ENCODE peak calls at places on chromosomes 12 and 14, in eight cellular contexts. A, P, S, Q, C, H, B and F are unnamed samples.

GRCh38 chr12:44876554-44877275 is 600 bp upstream of the NELL2 start:
- DNase-seq in A (peak; percentile 38), P (peak; percentile 36), S (no peak), Q (peak; percentile 66), C (no peak), H (no peak), B (peak; percentile 5), F (no peak)

GRCh38 chr14:54747616-54748015 is 155.0 kb downstream of the GCH1 start:
- DNase-seq in A (no peak), P (no peak), S (no peak), Q (no peak), C (no peak), H (no peak), B (no peak), F (peak; percentile 4)

GRCh38 chr14:68939893-68940613 is 39.0 kb downstream of the ACTN1 start:
- DNase-seq in A (peak; percentile 79), P (no peak), S (peak; percentile 48), Q (no peak), C (no peak), H (peak; percentile 88), B (no peak), F (peak; percentile 93)

GRCh38 chr12:6547987-6548386 is 7.9 kb downstream of the IFFO1 start:
- DNase-seq in A (no peak), P (no peak), S (no peak), Q (no peak), C (no peak), H (no peak), B (no peak), F (no peak)

GRCh38 chr12:57430931-57431566 is at the start of gene R3HDM2:
- DNase-seq in A (peak; percentile 96), P (peak; percentile 95), S (peak; percentile 98), Q (peak; percentile 97), C (peak; percentile 95), H (peak; percentile 91), B (peak; percentile 98), F (peak; percentile 93)

GRCh38 chr12:26740991-26741390 is 92.0 kb downstream of the ITPR2 start:
- DNase-seq in A (no peak), P (no peak), S (no peak), Q (no peak), C (no peak), H (no peak), B (no peak), F (no peak)

GRCh38 chr12:6074394-6074793 is 50.1 kb downstream of the VWF start:
- DNase-seq in A (no peak), P (peak; percentile 5), S (no peak), Q (no peak), C (no peak), H (no peak), B (no peak), F (no peak)

GRCh38 chr12:3226285-3226684 is 149.1 kb downstream of the TSPAN9 start:
- DNase-seq in A (no peak), P (no peak), S (no peak), Q (no peak), C (no peak), H (no peak), B (no peak), F (no peak)

GRCh38 chr12:89384050-89384749 is 31.9 kb upstream of the DUSP6 start:
- DNase-seq in A (peak; percentile 44), P (no peak), S (peak; percentile 62), Q (peak; percentile 84), C (peak; percentile 57), H (peak; percentile 75), B (no peak), F (no peak)

GRCh38 chr12:80205960-80206359 is 106.6 kb downstream of the OTOGL start:
- DNase-seq in A (no peak), P (no peak), S (no peak), Q (no peak), C (no peak), H (no peak), B (no peak), F (no peak)

GRCh38 chr12:11499802-11500201 is 104.4 kb upstream of the PRB2 start:
- DNase-seq in A (no peak), P (no peak), S (no peak), Q (peak; percentile 66), C (no peak), H (no peak), B (no peak), F (no peak)

GRCh38 chr14:80787876-80788275 is 153.7 kb downstream of the CEP128 start:
- DNase-seq in A (no peak), P (no peak), S (no peak), Q (no peak), C (no peak), H (no peak), B (no peak), F (no peak)

GRCh38 chr14:71332476-71332875 is 425.2 kb downstream of the PCNX1 start:
- DNase-seq in A (no peak), P (no peak), S (no peak), Q (no peak), C (no peak), H (no peak), B (no peak), F (no peak)

GRCh38 chr12:114744696-114745095 is 60.7 kb upstream of the TBX3 start:
- DNase-seq in A (no peak), P (no peak), S (no peak), Q (no peak), C (no peak), H (no peak), B (no peak), F (no peak)

GRCh38 chr12:114743799-114744198 is 59.8 kb upstream of the TBX3 start:
- DNase-seq in A (no peak), P (no peak), S (no peak), Q (no peak), C (no peak), H (no peak), B (no peak), F (no peak)

GRCh38 chr12:114742363-114742762 is 58.4 kb upstream of the TBX3 start:
- DNase-seq in A (no peak), P (no peak), S (no peak), Q (no peak), C (no peak), H (no peak), B (no peak), F (no peak)

GRCh38 chr12:114743289-114743688 is 59.3 kb upstream of the TBX3 start:
- DNase-seq in A (no peak), P (no peak), S (no peak), Q (no peak), C (no peak), H (no peak), B (no peak), F (no peak)

GRCh38 chr12:114744285-114744684 is 60.3 kb upstream of the TBX3 start:
- DNase-seq in A (no peak), P (no peak), S (no peak), Q (no peak), C (no peak), H (no peak), B (no peak), F (no peak)
- H3K4me3 ChIP-seq in A (no peak overlapping the region), P (no peak overlapping the region), S (no peak overlapping the region), Q (no peak overlapping the region), C (no peak overlapping the region), H (no peak overlapping the region), B (no peak overlapping the region), F (no peak overlapping the region)

GRCh38 chr14:79549515-79549914 is 661.8 kb downstream of the DIO2 start:
- DNase-seq in A (no peak), P (no peak), S (no peak), Q (no peak), C (no peak), H (no peak), B (no peak), F (no peak)

GRCh38 chr14:79551591-79551990 is 659.7 kb downstream of the DIO2 start:
- DNase-seq in A (no peak), P (no peak), S (no peak), Q (no peak), C (no peak), H (no peak), B (no peak), F (no peak)

GRCh38 chr14:79555429-79555828 is 655.9 kb downstream of the DIO2 start:
- DNase-seq in A (no peak), P (no peak), S (no peak), Q (no peak), C (no peak), H (no peak), B (no peak), F (no peak)

GRCh38 chr14:79554816-79555215 is 656.5 kb downstream of the DIO2 start:
- DNase-seq in A (no peak), P (no peak), S (no peak), Q (no peak), C (no peak), H (no peak), B (no peak), F (no peak)

DNA sequence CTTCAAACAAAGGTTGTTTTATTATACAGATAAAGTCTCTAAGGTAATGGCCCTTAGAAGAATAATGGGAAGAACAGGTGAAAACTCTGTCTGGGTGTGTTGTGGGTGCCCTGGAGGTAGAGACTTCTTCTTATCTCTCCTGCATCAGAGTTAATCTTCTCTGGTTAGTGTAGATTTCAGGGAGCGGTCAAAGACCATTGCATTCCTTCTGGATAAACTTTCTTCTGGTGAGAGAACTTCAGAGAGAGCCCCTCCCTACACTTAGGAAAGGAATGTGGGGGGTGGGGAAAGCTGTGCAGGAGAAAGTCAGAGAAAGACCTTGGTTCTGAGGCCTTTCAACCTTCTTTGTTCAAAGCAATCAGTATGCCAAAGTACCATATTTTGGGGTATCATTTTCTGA is 658.5 kb downstream of the DIO2 start:
- DNase-seq in A (no peak), P (no peak), S (no peak), Q (no peak), C (no peak), H (no peak), B (no peak), F (no peak)
- H3K4me3 ChIP-seq in A (no peak overlapping the region), P (no peak overlapping the region), S (no peak overlapping the region), Q (no peak overlapping the region), C (no peak overlapping the region), H (no peak overlapping the region), B (no peak overlapping the region), F (no peak overlapping the region)

GRCh38 chr14:61561144-61561543 is 134.2 kb upstream of the HIF1A start:
- DNase-seq in A (no peak), P (no peak), S (no peak), Q (no peak), C (no peak), H (no peak), B (no peak), F (no peak)

GRCh38 chr14:61563880-61564622 is 131.3 kb upstream of the HIF1A start:
- DNase-seq in A (no peak), P (no peak), S (no peak), Q (no peak), C (no peak), H (no peak), B (no peak), F (peak; percentile 57)

GRCh38 chr14:61563162-61563511 is 132.2 kb upstream of the HIF1A start:
- DNase-seq in A (no peak), P (no peak), S (no peak), Q (no peak), C (no peak), H (no peak), B (no peak), F (peak; percentile 28)

GRCh38 chr14:61561657-61562276 is 133.5 kb upstream of the HIF1A start:
- DNase-seq in A (peak; percentile 85), P (no peak), S (peak; percentile 84), Q (peak; percentile 52), C (peak; percentile 72), H (peak; percentile 79), B (no peak), F (peak; percentile 82)

GRCh38 chr14:61562321-61563161 is 132.8 kb upstream of the HIF1A start:
- DNase-seq in A (no peak), P (peak; percentile 42), S (no peak), Q (no peak), C (no peak), H (no peak), B (no peak), F (peak; percentile 54)
- H3K4me3 ChIP-seq in A (no peak overlapping the region), P (no peak overlapping the region), S (no peak overlapping the region), Q (no peak overlapping the region), C (no peak overlapping the region), H (no peak overlapping the region), B (no peak overlapping the region), F (no peak overlapping the region)

GRCh38 chr12:113289361-113289760 is 45.5 kb downstream of the SLC8B1 start:
- DNase-seq in A (no peak), P (no peak), S (no peak), Q (no peak), C (no peak), H (no peak), B (no peak), F (no peak)
- H3K4me3 ChIP-seq in A (no peak overlapping the region), P (no peak overlapping the region), S (no peak overlapping the region), Q (no peak overlapping the region), C (no peak overlapping the region), H (no peak overlapping the region), B (no peak overlapping the region), F (no peak overlapping the region)